ENCODE peak calls at places on chromosome 2, in eight cellular contexts. B is activated effector memory CD4-positive, alpha-beta T cell treated with anti-CD3 and anti-CD28 coated beads, Interleukin-2, amount 50 U/mL, for 16 hours; X is stimulated activated CD4-positive, alpha-beta T cell treated with anti-CD3 and anti-CD28 coated beads, TNF-alpha, amount 100 ng/mL, for 4 hours; V is B cell; E is activated CD4-positive, CD25-positive, alpha-beta regulatory T cell; N is left ventricle myocardium inferior; L is body of pancreas; O is activated CD8-positive, alpha-beta memory T cell treated with anti-CD3 and anti-CD28 coated beads, Interleukin-2, amount 50 U/mL, for 48 hours. H is an unnamed sample.

GRCh38 chr2:241568738-241569137 is 10.2 kb downstream of the BOK start:
- DNase-seq in V (no peak), B (no peak), E (no peak), O (no peak), N (no peak), L (no peak), X (no peak), H (peak)

GRCh38 chr2:75311993-75312392 is 112.7 kb upstream of the TACR1 start:
- DNase-seq in E (no peak), N (no peak), V (peak), X (no peak), O (no peak), L (no peak), B (no peak), H (no peak)

GRCh38 chr2:181073896-181074295 is 93.5 kb downstream of the UBE2E3 start:
- DNase-seq in B (no peak), V (no peak), L (no peak), N (no peak), E (no peak), O (no peak), X (no peak), H (no peak)

GRCh38 chr2:67412424-67412823 is 15.3 kb downstream of the ETAA1 start:
- DNase-seq in V (no peak), B (no peak), N (no peak), E (no peak), O (no peak), L (no peak), X (no peak), H (no peak)

GRCh38 chr2:19579466-19579865 is 221.0 kb upstream of the OSR1 start:
- DNase-seq in L (no peak), O (no peak), E (no peak), V (no peak), X (no peak), N (no peak), B (no peak), H (no peak)

GRCh38 chr2:217703999-217704398 is 298.8 kb downstream of the TNS1 start:
- DNase-seq in O (no peak), E (no peak), N (no peak), X (no peak), L (no peak), V (no peak), B (no peak), H (no peak)

GRCh38 chr2:15745329-15745728 is 153.7 kb downstream of the DDX1 start:
- DNase-seq in L (no peak), O (no peak), V (no peak), N (no peak), E (no peak), X (no peak), B (no peak), H (no peak)

GRCh38 chr2:80185091-80185490 is 119.5 kb downstream of the LRRTM1 start:
- DNase-seq in E (no peak), O (no peak), V (no peak), N (no peak), X (no peak), L (no peak), B (no peak), H (no peak)

GRCh38 chr2:241218131-241219029 is 29.9 kb downstream of the ANO7 start:
- DNase-seq in N (peak), L (peak), E (peak), X (no peak), B (peak), O (peak), V (no peak), H (peak)

GRCh38 chr2:12824304-12824761 is 107.6 kb downstream of the TRIB2 start:
- DNase-seq in X (no peak), E (no peak), N (peak), V (no peak), L (no peak), O (no peak), B (no peak), H (no peak)

GRCh38 chr2:96207073-96207777 is 1.4 kb downstream of the STARD7 start:
- DNase-seq in V (no peak), L (no peak), O (no peak), X (no peak), B (peak), N (no peak), E (no peak), H (no peak)

GRCh38 chr2:109720379-109721116 is 73.6 kb upstream of the RGPD5 start:
- DNase-seq in X (no peak), N (no peak), B (no peak), E (no peak), L (no peak), O (peak), V (no peak), H (peak)

GRCh38 chr2:241029599-241030332 is 31.3 kb downstream of the SNED1 start:
- DNase-seq in B (no peak), N (no peak), X (no peak), V (no peak), L (no peak), O (peak), E (no peak), H (peak)

GRCh38 chr2:132668986-132669853 is 785 bp downstream of the LYPD1 start:
- DNase-seq in X (no peak), E (no peak), V (no peak), N (no peak), B (no peak), O (no peak), L (no peak), H (peak)

GRCh38 chr2:13821255-13821880 is 811.1 kb upstream of the LRATD1 start:
- DNase-seq in L (no peak), O (no peak), X (no peak), V (no peak), N (no peak), E (no peak), B (no peak), H (no peak)

GRCh38 chr2:11011359-11011758 is 99.6 kb downstream of the KCNF1 start:
- DNase-seq in O (no peak), E (no peak), L (no peak), X (no peak), V (no peak), B (peak), N (no peak), H (no peak)

GRCh38 chr2:11343626-11344341 is 652 bp downstream of the ROCK2 start:
- DNase-seq in X (no peak), V (peak), B (peak), L (peak), E (no peak), N (peak), O (peak), H (peak)

GRCh38 chr2:16437189-16437588 is 228.4 kb downstream of the CYRIA start:
- DNase-seq in L (no peak), B (no peak), X (no peak), O (no peak), N (no peak), V (no peak), E (no peak), H (no peak)

GRCh38 chr2:168348076-168348475 is 100.7 kb upstream of the STK39 start:
- DNase-seq in O (no peak), E (no peak), N (no peak), V (no peak), L (peak), X (no peak), B (no peak), H (no peak)

GRCh38 chr2:232013701-232014353 is 52.3 kb downstream of the DIS3L2 start:
- DNase-seq in B (no peak), X (no peak), L (no peak), N (no peak), V (no peak), E (no peak), O (no peak), H (no peak)

GRCh38 chr2:101121174-101121573 is 30.0 kb downstream of the TBC1D8 start:
- DNase-seq in N (no peak), E (no peak), V (no peak), O (no peak), B (no peak), X (no peak), L (peak), H (no peak)

GRCh38 chr2:114550895-114551793 is 108.7 kb downstream of the DPP10 start:
- DNase-seq in X (no peak), N (no peak), B (no peak), V (no peak), L (peak), O (no peak), E (no peak), H (no peak)

GRCh38 chr2:27572439-27572838 is 10.4 kb upstream of the ZNF512 start:
- DNase-seq in V (no peak), O (no peak), B (no peak), X (no peak), E (no peak), N (no peak), L (no peak), H (no peak)

GRCh38 chr2:85878719-85879390 is 9.9 kb downstream of the ST3GAL5 start:
- DNase-seq in V (no peak), N (no peak), E (no peak), L (no peak), X (no peak), O (no peak), B (no peak), H (no peak)

GRCh38 chr2:230410263-230410662 is 5.7 kb upstream of the SP100 start:
- DNase-seq in B (no peak), V (no peak), L (no peak), N (no peak), O (no peak), X (no peak), E (no peak), H (no peak)

H was measured in upper lobe of right lung.